ENCODE peak calls at places on chromosomes 3 and 15, in four cellular contexts. Y is NCI-H1417; T is stimulated activated CD4-positive, alpha-beta T cell treated with anti-CD3 and anti-CD28 coated beads, Interleukin-4, amount 100 ng/mL, for 4 hours; O is right lobe of liver. G is an unnamed sample.

GRCh38 chr3:106130384-106131084 is 261.7 kb upstream of the CBLB start:
- DNase-seq in Y (no peak), T (no peak), O (no peak), G (no peak)

GRCh38 chr3:177764377-177764912 is 567.2 kb upstream of the TBL1XR1 start:
- DNase-seq in Y (no peak), T (no peak), O (no peak), G (no peak)

GRCh38 chr3:182957676-182958075 is 22.7 kb downstream of the DCUN1D1 start:
- DNase-seq in Y (no peak), T (no peak), O (no peak), G (no peak)

GRCh38 chr15:38414351-38414750 is 39.6 kb upstream of the FAM98B start:
- DNase-seq in Y (no peak), T (no peak), O (no peak), G (peak; percentile 80)

GRCh38 chr3:30526031-30526430 is 80.4 kb upstream of the TGFBR2 start:
- DNase-seq in Y (no peak), T (no peak), O (no peak), G (no peak)

GRCh38 chr3:32258869-32259268 is 20.4 kb downstream of the CMTM8 start:
- DNase-seq in Y (no peak), T (no peak), O (no peak), G (no peak)

GRCh38 chr3:129224984-129225393 is 24.4 kb upstream of the COPG1 start:
- DNase-seq in Y (no peak), T (no peak), O (peak; percentile 90), G (no peak)

GRCh38 chr3:50428007-50428633 is 68.8 kb upstream of the TMEM115 start:
- DNase-seq in Y (no peak), T (no peak), O (no peak), G (no peak)

GRCh38 chr3:177057768-177058167 is 139.5 kb downstream of the TBL1XR1 start:
- DNase-seq in Y (no peak), T (peak; percentile 22), O (no peak), G (no peak)

GRCh38 chr15:29805043-29805707 is 17.1 kb downstream of the TJP1 start:
- DNase-seq in Y (no peak), T (no peak), O (peak; percentile 16), G (no peak)

G was measured in islet precursor cell.